ENCODE peak calls at places on chromosomes 5 and 9, in nine cellular contexts. U is activated CD8-positive, alpha-beta memory T cell treated with anti-CD3 and anti-CD28 coated beads, Interleukin-2, amount 50 U/mL, for 48 hours; F is stimulated activated CD8-positive, alpha-beta memory T cell treated with anti-CD3 and anti-CD28 coated beads, Interleukin-7, amount 100 ng/mL, for 24 hours; O is iPS-NIHi11; C is GM20000; K is iPS DF 6.9; T is HT1080; A is hepatocyte; M is DMS153. H is an unnamed sample.

GRCh38 chr5:125134216-125135081 is 388.0 kb upstream of the ZNF608 start:
- DNase-seq in M (no peak), U (no peak), F (no peak), O (no peak), T (peak), C (no peak), A (no peak), K (no peak), H (peak)

GRCh38 chr5:130874861-130875419 is 290.1 kb downstream of the HINT1 start:
- DNase-seq in A (no peak), K (no peak), O (no peak), T (no peak), U (no peak), M (no peak), C (no peak), F (no peak), H (no peak)

GRCh38 chr9:89843074-89843473 is 238.3 kb downstream of the GADD45G start:
- DNase-seq in C (no peak), O (no peak), F (no peak), K (no peak), T (no peak), A (no peak), M (no peak), U (no peak), H (no peak)

GRCh38 chr9:12069366-12069765 is 623.8 kb upstream of the TYRP1 start:
- DNase-seq in O (no peak), K (no peak), M (no peak), U (no peak), A (no peak), C (no peak), F (no peak), T (no peak), H (no peak)

GRCh38 chr5:88279584-88279983 is 10.9 kb upstream of the TMEM161B start:
- DNase-seq in F (no peak), A (no peak), U (no peak), T (no peak), C (no peak), K (no peak), M (no peak), O (no peak), H (peak)

GRCh38 chr9:109483771-109484442 is 14.2 kb downstream of the PTPN3 start:
- DNase-seq in O (no peak), T (no peak), A (no peak), K (no peak), M (no peak), U (no peak), F (no peak), C (no peak), H (no peak)

GRCh38 chr5:2898661-2899060 is 147.2 kb upstream of the IRX2 start:
- DNase-seq in K (no peak), T (no peak), A (no peak), F (no peak), O (no peak), M (no peak), C (no peak), U (no peak), H (no peak)

GRCh38 chr5:153572393-153572930 is 82.0 kb downstream of the GRIA1 start:
- DNase-seq in O (no peak), M (no peak), K (no peak), A (no peak), C (no peak), U (no peak), T (no peak), F (no peak), H (no peak)

GRCh38 chr5:9201761-9202160 is 344.1 kb downstream of the SEMA5A start:
- DNase-seq in U (no peak), K (no peak), F (no peak), O (no peak), C (no peak), M (no peak), T (no peak), A (no peak), H (peak)

GRCh38 chr5:148933903-148934432 is 107.6 kb downstream of the ADRB2 start:
- DNase-seq in A (no peak), K (no peak), C (no peak), F (no peak), U (no peak), M (no peak), T (no peak), O (no peak), H (no peak)

GRCh38 chr9:98190757-98191105 is 1.7 kb downstream of the CORO2A start:
- DNase-seq in O (no peak), K (no peak), C (no peak), A (no peak), U (no peak), M (no peak), T (no peak), F (no peak), H (no peak)

GRCh38 chr9:95349109-95350038 is 31.9 kb upstream of the FANCC start:
- DNase-seq in U (peak), M (no peak), F (no peak), T (no peak), C (peak), O (peak), K (no peak), A (peak), H (no peak)

H was measured in HCEC 1CT.